ENCODE peak calls at places on chromosome 12, in four cellular contexts. V is WTC11, F is K562, W is GM12878. Z is an unnamed sample.
A peak's percentile ranks its signal among the peaks of the same experiment; 100 is the strongest.

GRCh38 chr12:89060133-89060532 is 292.2 kb downstream of the DUSP6 start:
- DNase-seq in V (no peak), F (no peak), W (no peak), Z (no peak)

GRCh38 chr12:115227137-115227615 is 543.2 kb upstream of the TBX3 start:
- DNase-seq in W (no peak), V (no peak), F (no peak), Z (peak; percentile 80)

GRCh38 chr12:12273291-12273957 is 6.6 kb upstream of the LRP6 start:
- DNase-seq in V (no peak), F (no peak), W (no peak), Z (no peak)

GRCh38 chr12:727321-727720 is 25.1 kb upstream of the WNK1 start:
- DNase-seq in F (no peak), W (no peak), V (no peak), Z (no peak)

GRCh38 chr12:53990311-53991076 is 5.5 kb downstream of the HOXC10 start:
- DNase-seq in F (no peak), V (no peak), W (no peak), Z (no peak)

GRCh38 chr12:30599631-30600030 is 96.0 kb downstream of the IPO8 start:
- DNase-seq in V (no peak), F (no peak), W (no peak), Z (peak; percentile 97)

GRCh38 chr12:56230449-56231183 is 765 bp downstream of the SLC39A5 start:
- DNase-seq in F (no peak), W (no peak), V (peak; percentile 24), Z (peak; percentile 93)

GRCh38 chr12:129200576-129200975 is 347.3 kb downstream of the GLT1D1 start:
- DNase-seq in W (no peak), V (no peak), F (no peak), Z (no peak)

GRCh38 chr12:54230555-54230954 is 41.8 kb upstream of the SMUG1 start:
- DNase-seq in V (no peak), F (no peak), W (no peak), Z (no peak)

GRCh38 chr12:115004469-115005146 is 320.6 kb upstream of the TBX3 start:
- DNase-seq in V (no peak), W (no peak), F (no peak), Z (no peak)

GRCh38 chr12:71662861-71663560 is 637 bp downstream of the ZFC3H1 start:
- DNase-seq in V (peak; percentile 64), W (no peak), F (peak; percentile 41), Z (peak; percentile 22)

GRCh38 chr12:53869500-53869899 is 69.1 kb upstream of the HOXC13 start:
- DNase-seq in V (no peak), F (no peak), W (no peak), Z (peak; percentile 50)

GRCh38 chr12:75511116-75512048 is at the start of gene KRR1:
- DNase-seq in W (peak; percentile 89), F (peak; percentile 78), V (peak; percentile 88), Z (peak; percentile 98)

GRCh38 chr12:3265406-3265805 is 188.2 kb downstream of the TSPAN9 start:
- DNase-seq in W (no peak), V (no peak), F (no peak), Z (no peak)

GRCh38 chr12:47870175-47870781 is 34.5 kb downstream of the VDR start:
- DNase-seq in F (no peak), V (peak; percentile 68), W (peak; percentile 43), Z (peak; percentile 54)

GRCh38 chr12:130981156-130981789 is 27.6 kb downstream of the ADGRD1 start:
- DNase-seq in V (no peak), W (no peak), F (no peak), Z (no peak)

GRCh38 chr12:102426599-102427541 is 53.5 kb downstream of the IGF1 start:
- DNase-seq in V (no peak), F (no peak), W (no peak), Z (no peak)

GRCh38 chr12:26938660-26939185 is 453 bp downstream of the FGFR1OP2 start:
- DNase-seq in V (no peak), F (no peak), W (no peak), Z (peak; percentile 35)

GRCh38 chr12:33757701-33758100 is 264.6 kb upstream of the ALG10 start:
- DNase-seq in F (no peak), W (no peak), V (no peak), Z (no peak)

GRCh38 chr12:79827484-79827883 is 107.4 kb downstream of the PPP1R12A start:
- DNase-seq in V (no peak), F (no peak), W (no peak), Z (no peak)

GRCh38 chr12:13390921-13391320 is 194.4 kb downstream of the EMP1 start:
- DNase-seq in F (no peak), V (no peak), W (no peak), Z (no peak)

GRCh38 chr12:40261937-40262336 is 37.1 kb downstream of the LRRK2 start:
- DNase-seq in F (no peak), W (no peak), V (no peak), Z (no peak)

GRCh38 chr12:124498178-124498869 is 69.1 kb downstream of the NCOR2 start:
- DNase-seq in F (no peak), W (no peak), V (no peak), Z (no peak)

DNA sequence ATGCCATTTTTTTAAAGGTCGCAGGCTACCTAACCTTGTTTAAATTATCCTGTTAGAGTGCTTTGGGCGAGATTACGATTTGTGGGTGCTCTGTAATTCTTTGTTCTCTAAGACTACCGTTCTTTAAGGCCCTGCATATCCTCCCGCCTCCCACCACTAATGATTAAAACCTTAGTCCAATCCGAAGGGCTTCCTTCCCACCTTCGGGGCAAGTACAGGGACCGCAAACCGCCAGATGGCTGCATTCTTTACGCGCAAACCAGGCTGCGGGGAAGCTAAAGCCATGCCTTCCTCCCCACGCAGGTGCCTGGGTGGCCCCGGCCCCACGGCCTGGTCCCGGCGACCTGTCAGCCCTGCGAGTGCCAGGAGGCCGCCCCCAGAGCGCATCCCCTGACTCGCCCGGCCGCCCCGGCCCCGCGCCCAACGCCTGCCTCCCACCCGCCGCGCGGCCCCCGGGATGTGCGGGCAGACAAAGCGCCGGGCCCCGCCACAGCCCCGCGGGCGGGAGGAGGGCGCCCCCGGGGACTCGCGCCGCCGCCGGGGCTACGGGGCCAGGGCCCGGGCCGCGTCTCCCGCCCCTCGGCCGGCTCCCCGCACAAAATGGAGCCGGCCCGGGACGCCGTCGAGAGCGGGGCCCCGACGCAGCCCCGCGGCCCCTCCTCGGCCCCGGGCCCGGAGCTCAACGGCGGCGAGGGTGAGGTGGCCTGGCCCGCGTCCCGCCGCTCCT is 672 bp downstream of the NFYB start:
- DNase-seq in W (peak; percentile 7), V (peak; percentile 36), F (peak; percentile 71), Z (peak; percentile 47)
- TF ChIP-seq ATF3 in W (no peak), V (no peak), F (no peak), Z (no peak)

DNA sequence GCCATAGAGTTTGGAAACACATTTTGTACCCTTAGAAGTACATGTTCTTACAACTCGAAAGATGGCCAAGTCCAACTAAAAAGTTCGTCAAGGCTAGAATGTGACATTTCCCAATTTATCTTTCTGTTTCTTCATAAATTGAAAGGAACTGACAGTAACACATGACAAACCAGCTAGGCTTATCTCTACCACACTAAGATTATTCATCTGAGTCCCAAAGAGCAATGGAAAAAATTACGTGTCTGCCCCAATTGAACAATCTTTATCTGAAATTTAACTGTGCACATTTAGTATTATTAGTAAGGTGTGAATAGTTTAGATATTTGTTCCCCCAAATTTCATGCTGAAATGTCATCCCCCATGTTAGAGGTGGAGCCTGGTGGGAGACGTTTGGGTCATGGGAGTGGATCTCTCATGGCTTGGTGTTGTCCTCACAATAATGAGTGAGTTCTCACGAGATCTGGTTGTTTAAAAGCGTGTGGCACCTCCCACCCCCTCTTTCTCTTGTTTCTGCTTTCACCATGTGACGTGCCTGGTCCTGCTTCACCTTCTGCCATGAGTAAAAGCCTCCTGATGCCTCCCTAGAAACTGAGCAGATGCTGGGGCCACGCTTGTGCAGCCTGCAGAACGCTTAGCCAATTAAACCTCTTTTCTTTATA is 13.3 kb downstream of the CPM start:
- DNase-seq in W (no peak), V (no peak), F (no peak), Z (no peak)
- TF ChIP-seq ESRRA in W (no peak), V (no peak), F (no peak), Z (no peak)

DNA sequence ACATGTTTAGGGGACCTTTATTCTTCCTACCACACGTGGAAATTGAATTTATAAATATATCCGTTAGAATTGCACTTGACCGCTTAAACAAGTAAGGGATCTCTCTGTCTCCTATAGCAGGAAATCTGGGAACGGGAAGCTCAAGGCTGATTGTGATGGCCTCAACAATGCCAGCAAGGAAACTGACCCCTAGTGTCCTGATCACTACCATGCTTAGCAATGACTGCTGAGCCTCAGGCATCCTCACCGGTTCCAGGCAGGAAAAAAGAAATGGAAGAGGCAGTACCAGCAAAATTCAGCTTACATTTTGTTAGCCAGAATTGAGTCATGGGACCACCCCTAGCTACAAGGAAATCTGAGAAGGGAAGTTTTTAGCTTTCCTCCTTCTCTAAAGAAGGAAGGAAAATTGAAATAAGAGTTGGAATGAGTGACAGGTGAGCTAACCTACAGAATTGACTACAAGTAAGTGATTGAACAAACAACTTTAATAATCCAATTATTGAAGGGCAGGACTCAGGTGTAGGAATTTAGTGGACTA is 43.9 kb upstream of the AMN1 start:
- DNase-seq in W (no peak), F (no peak), V (no peak), Z (peak; percentile 20)
- TF ChIP-seq ATF3 in W (no peak), F (no peak), V (no peak), Z (no peak)

GRCh38 chr12:67455236-67455635 is 186.1 kb downstream of the CAND1 start:
- DNase-seq in V (no peak), W (no peak), F (no peak), Z (no peak)

GRCh38 chr12:67451206-67451605 is 182.0 kb downstream of the CAND1 start:
- DNase-seq in V (no peak), F (no peak), W (no peak), Z (no peak)

GRCh38 chr12:67449591-67450052 is 180.5 kb downstream of the CAND1 start:
- DNase-seq in F (no peak), V (no peak), W (peak; percentile 82), Z (no peak)

GRCh38 chr12:67453181-67453580 is 184.0 kb downstream of the CAND1 start:
- DNase-seq in W (no peak), V (no peak), F (no peak), Z (no peak)

GRCh38 chr12:67452119-67452805 is 183.1 kb downstream of the CAND1 start:
- DNase-seq in W (peak; percentile 96), F (no peak), V (no peak), Z (no peak)
- TF ChIP-seq ESRRA in W (no peak), F (no peak), V (no peak), Z (no peak)

GRCh38 chr12:22047495-22047894 is 1.5 kb downstream of the CMAS start:
- DNase-seq in F (peak; percentile 30), V (no peak), W (no peak), Z (no peak)
- TF ChIP-seq ATF3 in F (no peak), V (no peak), W (no peak), Z (no peak)

DNA sequence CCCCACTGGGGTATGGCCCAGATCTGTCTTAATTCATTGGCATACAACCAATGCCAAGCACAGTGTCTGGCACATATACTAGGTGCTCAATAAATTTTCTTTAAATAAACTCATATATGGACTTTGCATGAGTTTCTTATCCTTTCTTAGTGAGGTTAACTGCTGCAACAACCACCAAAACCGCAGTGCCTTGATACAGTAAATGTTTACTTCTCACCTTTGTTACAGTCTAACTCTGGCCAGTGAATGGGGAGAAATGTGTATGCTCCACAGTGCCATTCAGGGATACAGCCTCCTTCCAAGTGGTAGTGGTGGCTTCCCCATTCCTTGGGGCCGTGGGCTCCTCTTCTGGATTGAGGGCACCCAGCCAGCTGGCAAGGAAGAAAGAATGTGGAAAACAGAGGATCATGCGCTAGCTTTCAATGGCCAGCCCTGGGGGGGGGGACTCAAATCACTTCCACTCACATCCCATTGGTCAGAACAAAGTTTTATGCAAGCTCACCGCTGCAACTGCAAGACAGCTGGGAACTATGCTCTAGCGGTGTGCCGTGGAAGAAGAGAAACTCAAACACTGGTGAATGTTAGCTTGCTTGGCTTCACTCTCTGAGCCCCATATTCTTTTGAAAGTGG is 51.1 kb upstream of the SOCS2 start:
- DNase-seq in W (no peak), V (no peak), F (no peak), Z (no peak)
- TF ChIP-seq ESRRA in W (no peak), V (no peak), F (no peak), Z (no peak)